ENCODE peak calls at places on chromosome 3, in seven cellular contexts. V, O, I, X, U, E and S are unnamed samples.

GRCh38 chr3:46895204-46895660 is 17.7 kb downstream of the PTH1R start:
- DNase-seq in V (peak), O (no peak), I (peak), X (peak), U (no peak), E (peak), S (peak)

GRCh38 chr3:32392530-32393302 is 1.1 kb downstream of the CMTM7 start:
- DNase-seq in V (no peak), O (no peak), I (peak), X (no peak), U (no peak), E (peak), S (peak)

GRCh38 chr3:194061421-194062029 is 74.4 kb upstream of the HES1 start:
- DNase-seq in V (no peak), O (peak), I (no peak), X (no peak), U (no peak), E (peak), S (no peak)

GRCh38 chr3:141681390-141681780 is 56.7 kb upstream of the RNF7 start:
- DNase-seq in V (no peak), O (no peak), I (no peak), X (no peak), U (no peak), E (no peak), S (no peak)

GRCh38 chr3:131216801-131217200 is 164.8 kb upstream of the NUDT16 start:
- DNase-seq in V (no peak), O (peak), I (peak), X (peak), U (peak), E (peak), S (no peak)

GRCh38 chr3:34305266-34305665 is 506.8 kb downstream of the PDCD6IP start:
- DNase-seq in V (no peak), O (no peak), I (no peak), X (no peak), U (peak), E (no peak), S (no peak)

GRCh38 chr3:81476652-81477051 is 284.8 kb downstream of the GBE1 start:
- DNase-seq in V (no peak), O (no peak), I (no peak), X (no peak), U (no peak), E (no peak), S (no peak)

GRCh38 chr3:195085356-195086130 is 185.4 kb downstream of the XXYLT1 start:
- DNase-seq in V (no peak), O (no peak), I (no peak), X (no peak), U (no peak), E (no peak), S (no peak)

GRCh38 chr3:40642812-40643211 is 118.1 kb downstream of the ZNF621 start:
- DNase-seq in V (no peak), O (no peak), I (no peak), X (no peak), U (no peak), E (no peak), S (no peak)

GRCh38 chr3:187025656-187026320 is 95.5 kb downstream of the ST6GAL1 start:
- DNase-seq in V (no peak), O (no peak), I (no peak), X (no peak), U (no peak), E (no peak), S (no peak)

GRCh38 chr3:125200731-125201139 is 11.8 kb downstream of the SLC12A8 start:
- DNase-seq in V (no peak), O (no peak), I (no peak), X (no peak), U (no peak), E (no peak), S (no peak)

GRCh38 chr3:138465927-138466326 is 31.5 kb downstream of the ESYT3 start:
- DNase-seq in V (no peak), O (no peak), I (peak), X (no peak), U (no peak), E (no peak), S (no peak)

GRCh38 chr3:8303466-8303865 is 198.2 kb upstream of the LMCD1 start:
- DNase-seq in V (no peak), O (no peak), I (no peak), X (no peak), U (no peak), E (peak), S (no peak)

GRCh38 chr3:134366928-134367352 is 7.3 kb downstream of the AMOTL2 start:
- DNase-seq in V (no peak), O (no peak), I (no peak), X (no peak), U (no peak), E (peak), S (no peak)

DNA sequence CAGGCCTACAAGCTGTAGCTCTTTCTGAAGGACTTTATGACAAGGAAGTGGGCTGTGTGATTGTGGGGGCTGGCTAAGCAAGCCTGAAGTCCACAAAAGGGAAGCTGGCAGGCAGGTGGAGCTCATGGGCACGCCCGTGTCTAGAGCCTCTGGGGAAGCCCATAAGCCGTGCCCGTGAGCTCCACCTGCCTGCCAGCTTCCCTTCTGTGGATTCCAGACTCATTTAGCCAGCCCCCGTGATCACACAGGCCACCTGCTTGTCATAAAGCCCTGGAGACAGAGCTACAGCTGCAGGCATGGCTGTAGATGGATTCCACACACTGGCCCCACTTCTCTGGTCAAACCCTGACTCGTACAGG is 15.2 kb downstream of the EFCC1 start:
- DNase-seq in V (no peak), O (no peak), I (no peak), X (no peak), U (no peak), E (no peak), S (no peak)
- TF ChIP-seq CTCF in V (no peak), O (no peak), I (no peak), X (no peak), U (no peak), E (no peak), S (no peak)

DNA sequence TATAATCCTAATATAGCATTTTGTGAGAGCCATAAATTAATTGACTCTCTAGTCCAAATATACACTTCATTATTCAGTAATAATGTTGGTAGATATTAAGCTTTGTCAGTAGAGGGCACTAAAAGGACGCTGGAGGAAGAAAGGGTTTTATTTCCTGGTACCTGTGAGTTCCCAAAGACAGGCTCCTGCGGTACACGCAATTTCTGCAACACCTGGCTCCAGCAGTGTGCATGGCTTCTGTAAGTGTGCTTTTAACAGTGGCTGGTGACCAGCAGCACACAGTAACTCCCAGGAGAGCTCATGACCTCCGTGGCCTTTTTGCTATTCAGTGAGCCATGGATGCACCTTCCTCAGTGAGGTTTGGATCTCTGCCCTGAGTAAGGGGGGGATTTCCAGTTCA is 338.3 kb upstream of the ZNF385D start:
- DNase-seq in V (peak), O (no peak), I (peak), X (no peak), U (peak), E (no peak), S (no peak)
- TF ChIP-seq CTCF in V (peak), O (peak), I (peak), X (peak), U (peak), E (peak), S (no peak)

GRCh38 chr3:185988080-185988815 is 50.4 kb upstream of the TRA2B start:
- DNase-seq in V (no peak), O (no peak), I (no peak), X (no peak), U (no peak), E (no peak), S (no peak)
- TF ChIP-seq CTCF in V (no peak), O (peak), I (no peak), X (peak), U (no peak), E (no peak), S (no peak)

GRCh38 chr3:63980019-63980418 is 43.3 kb downstream of the PSMD6 start:
- DNase-seq in V (no peak), O (no peak), I (no peak), X (no peak), U (no peak), E (no peak), S (no peak)

GRCh38 chr3:63980830-63981498 is 42.3 kb downstream of the PSMD6 start:
- DNase-seq in V (no peak), O (no peak), I (no peak), X (no peak), U (no peak), E (no peak), S (no peak)

GRCh38 chr3:63977893-63978292 is 45.4 kb downstream of the PSMD6 start:
- DNase-seq in V (no peak), O (no peak), I (no peak), X (no peak), U (no peak), E (no peak), S (no peak)

GRCh38 chr3:63976862-63977180 is 46.5 kb downstream of the PSMD6 start:
- DNase-seq in V (no peak), O (no peak), I (no peak), X (no peak), U (no peak), E (no peak), S (no peak)

DNA sequence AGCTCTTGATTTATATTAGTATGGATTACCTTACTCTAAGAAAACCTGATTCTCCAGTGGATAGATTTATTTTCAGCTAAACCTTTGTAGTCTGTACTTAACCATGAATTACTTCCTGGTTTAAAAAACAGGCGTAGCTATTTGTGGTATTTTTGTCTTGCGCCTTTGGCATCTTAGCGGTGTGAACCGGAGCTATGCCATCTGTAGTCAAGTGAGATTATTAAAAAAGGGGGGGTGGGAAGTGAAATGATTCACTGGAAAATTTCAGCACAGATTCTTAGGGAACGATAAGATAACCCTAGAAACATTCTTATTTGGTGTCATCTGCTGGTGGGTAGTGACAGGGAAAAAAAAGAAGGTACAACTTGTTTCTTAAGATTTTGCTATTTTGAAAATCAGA is 44.2 kb downstream of the PSMD6 start:
- DNase-seq in V (no peak), O (no peak), I (peak), X (no peak), U (no peak), E (peak), S (no peak)
- TF ChIP-seq CTCF in V (no peak), O (no peak), I (no peak), X (no peak), U (no peak), E (no peak), S (no peak)